ENCODE peak calls at places on chromosomes 13 and 19, in eight cellular contexts. T is SK-N-SH, R is HFFc6, M is pancreas, C is H9, K is A549, I is foreskin keratinocyte, Q is uterus. F is an unnamed sample.
A peak's percentile ranks its signal among the peaks of the same experiment; 100 is the strongest.

GRCh38 chr19:16661480-16662034 is 618 bp downstream of the TMEM38A start:
- DNase-seq in T (peak; percentile 36), R (no peak), M (peak; percentile 80), C (peak; percentile 52), K (no peak), I (no peak), Q (peak; percentile 40), F (peak; percentile 45)

GRCh38 chr13:22789027-22789593 is 391.7 kb upstream of the SGCG start:
- DNase-seq in T (no peak), R (no peak), M (no peak), C (no peak), K (no peak), I (no peak), Q (no peak), F (no peak)

GRCh38 chr19:51354742-51355148 is 11.4 kb downstream of the ETFB start:
- DNase-seq in T (peak; percentile 53), R (no peak), M (no peak), C (peak; percentile 73), K (no peak), I (no peak), Q (no peak), F (no peak)

GRCh38 chr19:4108767-4109625 is 14.9 kb downstream of the MAP2K2 start:
- DNase-seq in T (no peak), R (no peak), M (no peak), C (no peak), K (no peak), I (no peak), Q (no peak), F (peak; percentile 87)

GRCh38 chr13:60448907-60449510 is 52.0 kb downstream of the TDRD3 start:
- DNase-seq in T (peak; percentile 24), R (peak; percentile 53), M (no peak), C (no peak), K (peak; percentile 23), I (no peak), Q (no peak), F (peak; percentile 24)

GRCh38 chr19:44925114-44925891 is 10.9 kb downstream of the APOC1 start:
- DNase-seq in T (no peak), R (no peak), M (peak; percentile 47), C (no peak), K (no peak), I (no peak), Q (peak; percentile 49), F (no peak)

GRCh38 chr13:110666255-110666533 is 39.7 kb downstream of the CARS2 start:
- DNase-seq in T (no peak), R (no peak), M (no peak), C (no peak), K (no peak), I (no peak), Q (no peak), F (no peak)

GRCh38 chr13:84574851-84575250 is 692.6 kb upstream of the SLITRK1 start:
- DNase-seq in T (peak; percentile 2), R (peak; percentile 49), M (no peak), C (no peak), K (no peak), I (no peak), Q (no peak), F (no peak)

GRCh38 chr19:10789876-10790275 is 46.1 kb downstream of the TMED1 start:
- DNase-seq in T (no peak), R (no peak), M (no peak), C (no peak), K (no peak), I (no peak), Q (no peak), F (no peak)

GRCh38 chr19:28575816-28576215 is 637.1 kb downstream of the UQCRFS1 start:
- DNase-seq in T (no peak), R (no peak), M (no peak), C (no peak), K (no peak), I (no peak), Q (no peak), F (no peak)

GRCh38 chr13:110650436-110650835 is 35.1 kb downstream of the NAXD start:
- DNase-seq in T (no peak), R (no peak), M (no peak), C (no peak), K (no peak), I (no peak), Q (no peak), F (no peak)

GRCh38 chr19:6956573-6956972 is 64.7 kb downstream of the MBD3L2B start:
- DNase-seq in T (no peak), R (no peak), M (no peak), C (no peak), K (no peak), I (no peak), Q (no peak), F (no peak)

GRCh38 chr13:43242040-43242439 is 218.7 kb downstream of the DNAJC15 start:
- DNase-seq in T (no peak), R (no peak), M (no peak), C (no peak), K (no peak), I (no peak), Q (no peak), F (no peak)

GRCh38 chr19:2334986-2335846 is 6.7 kb downstream of the SPPL2B start:
- DNase-seq in T (peak; percentile 61), R (no peak), M (peak; percentile 49), C (no peak), K (no peak), I (no peak), Q (no peak), F (no peak)

GRCh38 chr19:56687036-56687435 is 15.5 kb upstream of the ZNF835 start:
- DNase-seq in T (no peak), R (no peak), M (no peak), C (no peak), K (no peak), I (no peak), Q (no peak), F (no peak)

GRCh38 chr19:56692496-56692895 is 20.9 kb upstream of the ZNF835 start:
- DNase-seq in T (no peak), R (no peak), M (no peak), C (no peak), K (no peak), I (no peak), Q (no peak), F (no peak)

GRCh38 chr19:56690668-56691067 is 19.1 kb upstream of the ZNF835 start:
- DNase-seq in T (no peak), R (no peak), M (no peak), C (no peak), K (no peak), I (no peak), Q (no peak), F (no peak)

DNA sequence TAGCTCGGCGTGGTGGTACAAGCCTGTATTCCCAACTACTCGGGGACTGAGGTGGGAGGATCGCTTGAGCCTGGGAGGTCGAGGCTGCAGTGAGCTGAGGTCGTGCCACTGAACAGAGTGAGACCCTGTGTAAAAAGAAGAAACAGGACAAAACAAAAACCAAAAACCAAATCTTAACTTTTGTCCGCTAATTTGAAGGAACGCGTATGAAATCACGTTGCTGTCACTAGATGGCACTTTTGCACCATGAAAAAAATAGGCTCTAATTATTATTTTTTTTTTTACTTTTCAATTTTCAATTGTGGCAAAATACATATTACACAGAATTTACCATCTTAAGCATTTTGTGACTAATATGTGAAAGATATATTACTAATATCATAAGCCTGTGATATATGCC is 17.6 kb upstream of the ZNF835 start:
- DNase-seq in T (no peak), R (no peak), M (no peak), C (no peak), K (no peak), I (no peak), Q (no peak), F (no peak)
- TF ChIP-seq CTCF in T (no peak), R (peak; percentile 37), M (no peak), C (no peak), K (no peak), I (peak; percentile 19), Q (no peak), F (no peak)

DNA sequence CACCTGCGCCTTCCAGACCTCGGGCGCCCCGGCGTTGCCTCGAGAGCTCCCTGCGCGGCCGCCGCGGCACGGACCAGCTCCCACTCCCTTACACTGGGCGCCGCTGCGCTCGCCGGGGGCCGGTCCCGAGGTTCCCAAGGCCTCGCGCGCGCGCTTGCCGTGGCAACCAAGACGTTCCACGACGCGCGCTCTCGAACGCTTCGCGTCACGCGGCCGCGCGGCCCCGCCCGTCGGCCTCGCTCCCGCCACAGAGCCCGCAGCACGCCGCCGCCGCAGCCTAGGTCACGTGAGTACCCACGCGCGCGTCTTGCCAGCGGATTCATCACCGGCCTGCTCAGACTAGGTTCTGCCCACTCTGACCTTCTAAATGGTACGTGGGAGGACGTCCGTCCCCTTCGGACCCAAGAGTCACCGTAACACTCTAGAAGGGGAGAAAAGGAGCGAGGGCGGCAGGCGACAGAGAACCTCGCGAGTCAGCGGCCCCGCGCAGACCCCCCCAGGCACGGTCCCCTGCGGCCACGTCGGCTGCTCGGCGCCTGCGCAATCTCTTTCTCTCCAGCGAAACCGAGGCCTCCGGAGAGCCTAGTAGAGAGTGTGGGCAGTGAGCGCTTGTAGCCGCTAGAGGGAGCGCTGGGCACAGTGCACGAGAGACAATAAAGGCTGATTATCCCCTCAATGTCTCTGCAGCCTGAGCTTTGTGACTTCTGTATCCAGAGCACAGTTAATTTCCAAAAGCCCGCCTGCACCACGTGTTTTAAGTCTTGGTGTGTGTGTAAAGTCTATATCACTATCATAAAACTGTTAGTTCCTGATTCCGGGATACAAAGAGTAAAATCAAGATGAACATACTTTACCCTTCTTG is at the start of gene SPART:
- DNase-seq in T (peak; percentile 80), R (peak; percentile 88), M (peak; percentile 95), C (peak; percentile 89), K (peak; percentile 66), I (peak; percentile 53), Q (peak; percentile 96), F (peak; percentile 88)
- TF ChIP-seq CTCF in T (peak; percentile 97), R (peak; percentile 98), M (peak; percentile 97), C (peak; percentile 98), K (peak; percentile 70), I (peak; percentile 98), Q (peak; percentile 97), F (peak; percentile 94)

DNA sequence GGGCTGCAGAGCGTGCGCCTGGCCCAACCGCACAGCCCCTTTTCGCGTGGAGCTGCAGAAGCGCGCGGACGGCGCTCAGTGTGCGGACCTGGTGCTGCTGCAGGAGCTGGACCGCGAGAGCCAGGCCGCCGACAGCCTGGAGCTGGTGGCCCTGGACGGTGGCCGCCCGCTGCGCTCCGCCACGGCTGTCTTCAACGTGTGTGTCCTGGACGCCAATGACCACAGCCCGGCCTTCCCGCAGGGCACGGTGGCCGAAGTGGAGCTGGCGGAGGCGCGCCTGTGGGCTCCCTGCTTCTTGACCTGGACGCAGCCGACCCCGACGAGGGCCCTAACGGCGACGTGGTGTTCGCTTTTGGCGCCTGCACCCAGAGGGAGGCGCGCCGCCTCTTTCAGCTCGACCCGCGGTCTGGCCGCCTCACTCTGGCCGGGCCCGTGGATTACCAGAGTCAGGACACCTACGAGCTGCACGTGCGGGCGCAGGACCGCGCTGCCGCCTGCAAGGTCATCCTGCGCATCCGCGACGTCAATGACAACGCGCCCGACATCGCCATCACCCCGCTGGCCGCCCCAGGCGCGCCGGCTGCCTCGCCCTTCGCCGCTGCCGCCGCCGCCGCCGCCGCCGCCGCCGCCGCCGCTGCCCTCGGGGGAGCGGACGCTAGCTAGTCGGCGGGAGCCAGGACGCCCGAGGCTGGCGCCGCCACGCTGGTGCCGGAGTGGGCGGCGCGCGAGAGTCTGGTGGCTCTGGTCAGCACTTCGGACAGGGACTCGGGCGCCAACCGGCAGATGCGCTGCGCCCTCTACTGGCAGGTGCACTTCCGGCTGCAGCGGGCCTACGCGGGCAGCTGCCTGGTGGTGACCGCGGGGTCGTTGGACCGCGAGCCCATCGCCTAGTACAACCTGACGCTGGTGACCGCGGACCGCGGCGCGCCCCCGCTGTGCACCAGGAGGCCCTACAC is 172.2 kb downstream of the OLFM4 start:
- DNase-seq in T (peak; percentile 44), R (no peak), M (peak; percentile 91), C (peak; percentile 89), K (no peak), I (no peak), Q (no peak), F (peak; percentile 72)
- TF ChIP-seq CTCF in T (no peak), R (peak; percentile 25), M (peak; percentile 74), C (peak; percentile 92), K (no peak), I (peak; percentile 71), Q (peak; percentile 63), F (peak; percentile 35)

GRCh38 chr13:27712421-27712820 is 79.9 kb upstream of the GSX1 start:
- DNase-seq in T (peak; percentile 26), R (no peak), M (no peak), C (no peak), K (no peak), I (no peak), Q (no peak), F (no peak)
- TF ChIP-seq CTCF in T (no peak), R (no peak), M (peak; percentile 23), C (peak; percentile 38), K (no peak), I (peak; percentile 56), Q (no peak), F (no peak)

F was measured in GM20000.